ENCODE peak calls at places on chromosome 10, in seven cellular contexts. J, I, A, C, S, O and L are unnamed samples.

GRCh38 chr10:44928462-44928861 is 17.3 kb downstream of the TMEM72 start:
- DNase-seq in J (no peak), I (no peak), A (no peak), C (no peak), S (no peak), O (no peak), L (no peak)

GRCh38 chr10:3473271-3473670 is 300.7 kb upstream of the PITRM1 start:
- DNase-seq in J (no peak), I (no peak), A (no peak), C (no peak), S (no peak), O (no peak), L (peak; percentile 35)

GRCh38 chr10:97686301-97686961 is 610 bp downstream of the AVPI1 start:
- DNase-seq in J (no peak), I (no peak), A (no peak), C (no peak), S (no peak), O (no peak), L (no peak)

GRCh38 chr10:63099734-63100133 is 33.4 kb upstream of the NRBF2 start:
- DNase-seq in J (no peak), I (no peak), A (no peak), C (no peak), S (no peak), O (no peak), L (peak; percentile 40)

GRCh38 chr10:77846718-77847311 is 79.7 kb downstream of the DLG5 start:
- DNase-seq in J (peak; percentile 16), I (peak; percentile 84), A (peak; percentile 79), C (peak; percentile 63), S (peak; percentile 53), O (no peak), L (peak; percentile 83)

GRCh38 chr10:35216303-35216905 is 89.8 kb downstream of the CREM start:
- DNase-seq in J (no peak), I (no peak), A (no peak), C (no peak), S (peak; percentile 29), O (no peak), L (no peak)

GRCh38 chr10:125419831-125420230 is 259.5 kb upstream of the CTBP2 start:
- DNase-seq in J (no peak), I (no peak), A (no peak), C (no peak), S (no peak), O (no peak), L (no peak)

GRCh38 chr10:126373982-126374381 is 14.3 kb downstream of the ADAM12 start:
- DNase-seq in J (no peak), I (no peak), A (no peak), C (no peak), S (no peak), O (no peak), L (no peak)

GRCh38 chr10:17216217-17216900 is 11.7 kb upstream of the VIM start:
- DNase-seq in J (peak; percentile 93), I (no peak), A (peak; percentile 82), C (no peak), S (peak; percentile 47), O (peak; percentile 82), L (no peak)

GRCh38 chr10:113291413-113291812 is 261.4 kb upstream of the HABP2 start:
- DNase-seq in J (no peak), I (no peak), A (no peak), C (no peak), S (no peak), O (no peak), L (no peak)

GRCh38 chr10:46096426-46096825 is 50.4 kb upstream of the MSMB start:
- DNase-seq in J (no peak), I (no peak), A (no peak), C (no peak), S (peak; percentile 35), O (no peak), L (no peak)

GRCh38 chr10:31508234-31508633 is 189.2 kb downstream of the ZEB1 start:
- DNase-seq in J (no peak), I (no peak), A (no peak), C (no peak), S (no peak), O (no peak), L (no peak)

GRCh38 chr10:116980041-116980440 is 24.9 kb downstream of the SHTN1 start:
- DNase-seq in J (no peak), I (no peak), A (no peak), C (no peak), S (no peak), O (no peak), L (no peak)

GRCh38 chr10:79948976-79949722 is at the start of gene SFTPD:
- DNase-seq in J (no peak), I (no peak), A (no peak), C (no peak), S (no peak), O (no peak), L (no peak)

GRCh38 chr10:110395350-110396283 is 90.9 kb upstream of the SMNDC1 start:
- DNase-seq in J (peak; percentile 96), I (no peak), A (no peak), C (no peak), S (peak; percentile 64), O (peak; percentile 91), L (peak; percentile 41)

GRCh38 chr10:89073719-89074118 is 83.1 kb downstream of the FAS start:
- DNase-seq in J (no peak), I (no peak), A (no peak), C (no peak), S (no peak), O (no peak), L (no peak)

GRCh38 chr10:129744134-129744895 is 219.8 kb downstream of the EBF3 start:
- DNase-seq in J (no peak), I (no peak), A (no peak), C (no peak), S (no peak), O (no peak), L (no peak)

GRCh38 chr10:60186315-60187071 is 203.2 kb downstream of the ANK3 start:
- DNase-seq in J (no peak), I (no peak), A (no peak), C (no peak), S (no peak), O (no peak), L (no peak)

GRCh38 chr10:75404335-75405200 is 3.0 kb upstream of the ZNF503 start:
- DNase-seq in J (no peak), I (peak; percentile 68), A (no peak), C (no peak), S (peak; percentile 67), O (no peak), L (no peak)

GRCh38 chr10:66148312-66148711 is 777.5 kb upstream of the LRRTM3 start:
- DNase-seq in J (no peak), I (no peak), A (no peak), C (no peak), S (no peak), O (no peak), L (no peak)

GRCh38 chr10:121947931-121948330 is 20.1 kb upstream of the ATE1 start:
- DNase-seq in J (no peak), I (no peak), A (no peak), C (no peak), S (no peak), O (no peak), L (peak; percentile 44)

GRCh38 chr10:128102480-128103228 is 23.6 kb downstream of the MKI67 start:
- DNase-seq in J (no peak), I (no peak), A (no peak), C (no peak), S (no peak), O (no peak), L (no peak)

GRCh38 chr10:128867119-128867518 is 599.9 kb upstream of the MGMT start:
- DNase-seq in J (no peak), I (no peak), A (no peak), C (no peak), S (no peak), O (no peak), L (no peak)

GRCh38 chr10:95356190-95356955 is 65.6 kb upstream of the PDLIM1 start:
- DNase-seq in J (no peak), I (no peak), A (no peak), C (no peak), S (no peak), O (no peak), L (no peak)

GRCh38 chr10:30059209-30060107 is at the start of gene JCAD:
- DNase-seq in J (no peak), I (peak; percentile 89), A (peak; percentile 66), C (no peak), S (no peak), O (no peak), L (peak; percentile 33)

GRCh38 chr10:78196964-78197363 is 163.3 kb downstream of the RPS24 start:
- DNase-seq in J (no peak), I (no peak), A (no peak), C (no peak), S (no peak), O (peak; percentile 7), L (no peak)

GRCh38 chr10:72068901-72069446 is 19.4 kb downstream of the SPOCK2 start:
- DNase-seq in J (no peak), I (peak; percentile 80), A (no peak), C (no peak), S (peak; percentile 65), O (no peak), L (no peak)
- TF ChIP-seq JUND in J (no peak), I (no peak), A (peak; percentile 68), C (no peak), S (peak; percentile 78), O (no peak), L (no peak)

GRCh38 chr10:102859911-102860310 is 5.9 kb downstream of the BORCS7 start:
- DNase-seq in J (no peak), I (no peak), A (no peak), C (no peak), S (no peak), O (no peak), L (no peak)
- TF ChIP-seq JUND in J (no peak), I (no peak), A (no peak), C (no peak), S (no peak), O (no peak), L (no peak)

GRCh38 chr10:11874568-11875182 is 51.5 kb downstream of the PROSER2 start:
- DNase-seq in J (peak; percentile 53), I (peak; percentile 77), A (peak; percentile 94), C (no peak), S (peak; percentile 80), O (peak; percentile 8), L (peak; percentile 96)
- TF ChIP-seq JUND in J (no peak), I (no peak), A (no peak), C (no peak), S (no peak), O (no peak), L (no peak)

DNA sequence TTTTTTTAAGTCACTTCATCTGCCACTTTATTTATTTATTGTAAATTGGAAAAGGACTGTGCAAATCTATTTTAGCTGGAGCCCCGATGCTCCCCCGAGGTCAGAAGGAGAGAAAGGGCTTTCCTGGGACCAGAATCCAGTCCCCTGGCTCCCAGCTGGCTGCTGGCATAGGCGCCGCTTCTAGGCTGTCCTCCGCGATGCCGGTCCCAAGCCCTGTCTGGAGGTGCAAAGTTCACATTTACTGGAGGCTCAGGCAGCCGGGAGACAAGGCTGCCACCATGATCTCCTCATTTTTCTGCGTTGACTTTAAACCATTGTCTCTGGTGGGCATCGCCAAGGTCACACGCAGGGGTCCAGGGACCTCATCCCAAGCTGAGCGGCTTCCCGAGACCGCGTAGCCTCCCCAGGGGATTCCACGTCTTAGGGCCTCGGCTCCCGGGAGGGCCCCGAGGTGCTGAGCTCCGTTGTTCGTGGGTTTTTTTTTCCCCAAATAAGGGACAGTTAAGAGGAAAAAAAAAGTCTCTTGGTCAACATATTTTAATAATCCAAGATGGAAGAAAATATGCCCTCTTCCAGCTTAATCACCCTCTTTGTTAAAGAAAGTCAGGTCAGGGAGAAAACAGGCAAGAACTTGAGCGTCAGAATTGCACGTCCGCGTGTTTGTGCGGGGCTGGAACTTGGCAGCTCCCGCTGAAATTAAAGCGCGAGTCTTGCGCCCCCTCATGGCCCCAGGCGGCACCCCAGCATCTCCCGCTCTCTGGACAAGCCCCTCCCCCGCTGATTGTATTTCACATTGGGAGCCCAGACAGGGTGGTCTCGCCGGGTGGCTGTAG is 11.9 kb downstream of the RGR start:
- DNase-seq in J (peak; percentile 46), I (no peak), A (peak; percentile 79), C (peak; percentile 49), S (peak; percentile 22), O (no peak), L (peak; percentile 20)
- TF ChIP-seq JUND in J (no peak), I (no peak), A (no peak), C (no peak), S (no peak), O (no peak), L (no peak)